ENCODE peak calls at places on chromosome 21, in nine cellular contexts. W is choroid plexus epithelial cell, G is brain microvascular endothelial cell, X is glutamatergic neuron, O is adrenal gland, N is fibroblast of the aortic adventitia, U is heart right ventricle, P is nephron progenitor cell, T is psoas muscle. R is an unnamed sample.

GRCh38 chr21:38660333-38661295 is 145.1 kb upstream of the ETS2 start:
- DNase-seq in P (peak), N (no peak), T (peak), U (peak), W (no peak), G (no peak), X (no peak), O (peak), R (no peak)

GRCh38 chr21:37207441-37208009 is 59.6 kb downstream of the VPS26C start:
- DNase-seq in T (peak), N (peak), W (peak), X (no peak), U (no peak), P (no peak), O (peak), G (no peak), R (peak)

GRCh38 chr21:28431022-28431421 is 561.7 kb downstream of the LTN1 start:
- DNase-seq in T (no peak), G (peak), P (no peak), X (no peak), W (no peak), O (no peak), N (peak), U (no peak), R (no peak)

GRCh38 chr21:37208056-37208705 is 59.0 kb downstream of the VPS26C start:
- DNase-seq in P (no peak), N (no peak), G (no peak), U (peak), W (no peak), X (peak), T (peak), O (peak), R (peak)

GRCh38 chr21:37658994-37659458 is 257.2 kb downstream of the KCNJ6 start:
- DNase-seq in U (no peak), W (peak), T (peak), G (peak), N (peak), X (no peak), P (no peak), O (peak), R (no peak)

GRCh38 chr21:29305068-29305467 is 6.3 kb downstream of the BACH1 start:
- DNase-seq in T (no peak), X (no peak), U (no peak), O (peak), W (no peak), N (no peak), G (no peak), P (no peak), R (no peak)

GRCh38 chr21:31203371-31204054 is 140.5 kb downstream of the TIAM1 start:
- DNase-seq in X (no peak), U (no peak), O (no peak), P (no peak), N (peak), T (no peak), G (peak), W (peak), R (no peak)

GRCh38 chr21:31182231-31183129 is 144.2 kb upstream of the KRTAP19-8 start:
- DNase-seq in U (no peak), P (no peak), W (no peak), T (no peak), G (no peak), N (no peak), O (no peak), X (no peak), R (no peak)

GRCh38 chr21:39602076-39602689 is 10.6 kb upstream of the B3GALT5 start:
- DNase-seq in O (no peak), U (no peak), X (no peak), P (no peak), N (no peak), T (no peak), W (no peak), G (no peak), R (no peak)

GRCh38 chr21:15688809-15689208 is 41.0 kb upstream of the USP25 start:
- DNase-seq in O (no peak), X (no peak), T (no peak), G (no peak), W (peak), N (peak), U (no peak), P (no peak), R (no peak)

GRCh38 chr21:28402616-28402989 is 590.1 kb downstream of the LTN1 start:
- DNase-seq in G (no peak), X (no peak), W (no peak), P (no peak), O (no peak), T (no peak), U (no peak), N (peak), R (no peak)

GRCh38 chr21:35563885-35564451 is 496.4 kb downstream of the SETD4 start:
- DNase-seq in U (peak), W (peak), P (peak), O (peak), N (peak), X (peak), G (peak), T (peak), R (no peak)

GRCh38 chr21:16169102-16169511 is 439.3 kb downstream of the USP25 start:
- DNase-seq in O (no peak), P (no peak), W (peak), T (no peak), N (peak), G (no peak), U (no peak), X (no peak), R (no peak)

GRCh38 chr21:27406297-27407009 is 439.6 kb upstream of the ADAMTS5 start:
- DNase-seq in T (no peak), U (no peak), G (no peak), N (peak), X (no peak), W (peak), O (no peak), P (no peak), R (no peak)

GRCh38 chr21:20971296-20971921 is 26.8 kb upstream of the NCAM2 start:
- DNase-seq in T (no peak), X (peak), G (peak), P (peak), W (peak), U (peak), O (peak), N (peak), R (no peak)

GRCh38 chr21:20998456-20998789 is 214 bp downstream of the NCAM2 start:
- DNase-seq in X (no peak), U (no peak), P (no peak), O (no peak), W (no peak), N (no peak), G (no peak), T (no peak), R (no peak)

GRCh38 chr21:17472167-17472566 is 40.7 kb upstream of the CXADR start:
- DNase-seq in W (no peak), N (no peak), P (no peak), X (no peak), T (no peak), U (no peak), O (no peak), G (no peak), R (no peak)

GRCh38 chr21:15000076-15000475 is 64.7 kb downstream of the NRIP1 start:
- DNase-seq in O (no peak), T (no peak), G (peak), N (peak), P (no peak), W (peak), X (no peak), U (no peak), R (no peak)

GRCh38 chr21:16468191-16468590 is 738.4 kb downstream of the USP25 start:
- DNase-seq in N (peak), G (no peak), O (no peak), W (no peak), X (no peak), T (no peak), P (no peak), U (no peak), R (no peak)

GRCh38 chr21:17783816-17784598 is 35.1 kb downstream of the C21orf91 start:
- DNase-seq in U (no peak), P (no peak), X (no peak), G (no peak), O (no peak), N (no peak), T (no peak), W (no peak), R (no peak)

GRCh38 chr21:38156200-38156599 is 100.6 kb upstream of the KCNJ15 start:
- DNase-seq in W (no peak), O (no peak), U (no peak), N (peak), T (no peak), G (no peak), X (no peak), P (no peak), R (no peak)

GRCh38 chr21:30921129-30921528 is 39.7 kb upstream of the KRTAP11-1 start:
- DNase-seq in U (no peak), O (no peak), T (no peak), N (no peak), X (no peak), P (no peak), G (no peak), W (no peak), R (no peak)

GRCh38 chr21:39518055-39518844 is 66.5 kb downstream of the SH3BGR start:
- DNase-seq in O (peak), N (peak), U (no peak), T (peak), P (peak), X (peak), W (peak), G (peak), R (peak)

GRCh38 chr21:27505516-27505915 is 538.6 kb upstream of the ADAMTS5 start:
- DNase-seq in X (no peak), T (no peak), P (no peak), W (peak), U (no peak), G (no peak), N (peak), O (no peak), R (no peak)

GRCh38 chr21:30083120-30083945 is 83.3 kb downstream of the CLDN17 start:
- DNase-seq in O (no peak), G (no peak), X (no peak), U (no peak), T (no peak), N (no peak), W (no peak), P (no peak), R (no peak)

GRCh38 chr21:22631066-22631465 is 1632.9 kb downstream of the NCAM2 start:
- DNase-seq in O (no peak), G (no peak), T (no peak), U (no peak), P (no peak), W (no peak), N (no peak), X (no peak), R (no peak)

GRCh38 chr21:36881223-36881622 is 85.2 kb downstream of the HLCS start:
- DNase-seq in U (no peak), G (peak), X (no peak), W (peak), O (no peak), T (no peak), N (no peak), P (no peak), R (no peak)

GRCh38 chr21:40047993-40048730 is 180.9 kb downstream of the PCP4 start:
- DNase-seq in T (peak), X (no peak), G (no peak), N (no peak), P (no peak), U (no peak), O (peak), W (no peak), R (no peak)

GRCh38 chr21:38979271-38980196 is 173.8 kb downstream of the ETS2 start:
- DNase-seq in G (no peak), O (no peak), P (no peak), X (no peak), T (no peak), N (no peak), U (no peak), W (peak), R (no peak)

GRCh38 chr21:30345014-30345413 is 3.4 kb downstream of the KRTAP23-1 start:
- DNase-seq in T (no peak), X (no peak), N (no peak), U (no peak), W (no peak), O (no peak), G (no peak), P (no peak), R (no peak)

GRCh38 chr21:14452842-14453241 is 69.9 kb upstream of the HSPA13 start:
- DNase-seq in P (no peak), X (no peak), N (no peak), W (no peak), T (no peak), U (no peak), O (no peak), G (no peak), R (no peak)

GRCh38 chr21:36773111-36773510 is 74.2 kb downstream of the SIM2 start:
- DNase-seq in U (peak), X (no peak), N (peak), W (peak), P (no peak), O (peak), G (peak), T (peak), R (no peak)

GRCh38 chr21:26966978-26967913 is at the start of gene ADAMTS5:
- DNase-seq in O (no peak), X (peak), P (peak), T (peak), U (peak), G (peak), W (peak), N (peak), R (peak)

GRCh38 chr21:36459098-36459497 is 20.8 kb downstream of the CLDN14 start:
- DNase-seq in G (no peak), O (no peak), W (no peak), P (no peak), N (no peak), T (no peak), X (no peak), U (no peak), R (no peak)

GRCh38 chr21:38467911-38468310 is 30.4 kb downstream of the ERG start:
- DNase-seq in T (no peak), G (no peak), X (no peak), N (no peak), P (no peak), U (no peak), W (no peak), O (no peak), R (no peak)

GRCh38 chr21:27300770-27301169 is 333.9 kb upstream of the ADAMTS5 start:
- DNase-seq in G (no peak), W (peak), T (no peak), O (no peak), P (no peak), X (no peak), U (no peak), N (peak), R (no peak)

GRCh38 chr21:39373634-39374033 is 24.7 kb upstream of the HMGN1 start:
- DNase-seq in X (no peak), O (no peak), P (no peak), G (peak), N (peak), T (no peak), U (no peak), W (peak), R (no peak)

GRCh38 chr21:26795866-26796329 is 49.3 kb downstream of the ADAMTS1 start:
- DNase-seq in O (peak), T (no peak), G (peak), U (no peak), N (peak), P (no peak), X (no peak), W (peak), R (no peak)

GRCh38 chr21:45640888-45641479 is 2.5 kb upstream of the PCBP3 start:
- DNase-seq in P (no peak), N (peak), G (peak), T (no peak), U (peak), W (peak), X (peak), O (peak), R (peak)
- TF ChIP-seq CTCF in P (no peak), N (peak), G (peak), T (no peak), U (no peak), W (peak), X (no peak), O (no peak), R (no peak)

DNA sequence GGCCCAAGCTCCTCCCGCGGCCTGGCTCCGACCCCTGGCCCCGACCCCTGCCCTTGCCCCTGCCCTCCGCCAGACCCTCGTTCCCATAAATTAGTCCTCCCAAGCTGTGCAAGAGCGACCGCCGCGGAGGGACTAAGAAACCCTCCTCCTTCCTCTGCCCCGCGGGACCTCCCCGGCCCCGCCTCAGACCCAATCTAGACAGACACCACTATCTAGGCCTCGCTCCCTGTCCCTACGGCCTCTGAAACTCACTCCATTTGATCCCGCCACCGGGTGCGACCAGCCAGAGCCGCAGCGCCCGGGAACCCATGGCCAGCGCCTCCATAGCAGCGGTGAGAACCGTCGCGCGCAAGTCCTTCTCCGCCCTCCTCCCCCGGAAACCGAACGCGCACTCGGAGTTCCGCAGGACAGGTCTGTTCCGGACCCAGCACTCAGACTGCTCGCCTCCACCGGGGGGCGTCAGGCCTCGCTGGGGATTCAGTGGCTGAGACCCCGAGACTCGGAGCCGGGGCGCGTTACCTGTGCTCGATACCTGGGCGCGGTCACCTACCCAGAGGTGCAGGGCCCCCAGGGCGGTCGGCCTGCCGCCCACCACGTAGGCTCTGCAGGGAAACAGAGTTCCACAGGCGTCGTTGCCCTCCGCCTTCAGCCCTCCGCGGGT is at the start of gene MRPL39:
- DNase-seq in N (peak), G (peak), O (peak), P (peak), U (peak), X (peak), W (peak), T (peak), R (peak)
- TF ChIP-seq CTCF in N (peak), G (peak), O (peak), P (peak), U (peak), X (no peak), W (peak), T (peak), R (peak)

DNA sequence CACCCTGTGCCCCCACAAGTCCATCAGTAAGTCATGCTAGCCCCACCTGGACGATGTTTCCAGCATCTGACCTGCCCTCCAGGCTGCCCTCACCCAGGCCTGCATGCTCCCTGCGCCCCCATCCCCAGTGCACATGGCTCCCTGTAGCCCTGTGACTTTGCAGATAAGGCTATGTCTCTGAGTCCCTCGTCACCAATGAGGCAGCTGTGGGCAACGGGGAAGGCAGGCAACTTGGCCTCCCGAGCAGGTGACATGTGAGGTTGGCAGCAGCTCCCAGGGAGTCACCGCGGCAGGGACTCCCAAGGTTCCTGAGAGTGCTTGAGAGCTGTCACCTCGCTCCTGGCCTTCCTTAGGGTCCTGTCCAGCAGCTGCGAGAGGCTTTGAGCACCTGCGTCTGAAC is 32.4 kb upstream of the AGPAT3 start:
- DNase-seq in P (no peak), X (no peak), T (no peak), G (no peak), W (no peak), N (no peak), O (no peak), U (no peak), R (no peak)
- TF ChIP-seq CTCF in P (no peak), X (no peak), T (no peak), G (no peak), W (no peak), N (no peak), O (no peak), U (no peak), R (no peak)

GRCh38 chr21:32425628-32426027 is 13.1 kb downstream of the EVA1C start:
- DNase-seq in N (no peak), U (no peak), G (no peak), T (no peak), P (no peak), X (no peak), O (no peak), W (no peak), R (no peak)
- TF ChIP-seq CTCF in N (no peak), U (no peak), G (no peak), T (no peak), P (no peak), X (no peak), O (no peak), W (no peak), R (no peak)

GRCh38 chr21:34092241-34092921 is 19.0 kb downstream of the MRPS6 start:
- DNase-seq in T (no peak), P (no peak), W (no peak), U (no peak), O (no peak), N (no peak), G (no peak), X (no peak), R (no peak)

GRCh38 chr21:34091032-34091431 is 17.7 kb downstream of the MRPS6 start:
- DNase-seq in O (no peak), W (no peak), T (no peak), U (no peak), N (no peak), G (no peak), X (no peak), P (no peak), R (no peak)

GRCh38 chr21:34093083-34093482 is 19.7 kb downstream of the MRPS6 start:
- DNase-seq in O (no peak), W (no peak), P (no peak), N (no peak), G (no peak), U (no peak), X (no peak), T (no peak), R (no peak)

GRCh38 chr21:34088752-34089151 is 15.4 kb downstream of the MRPS6 start:
- DNase-seq in U (no peak), X (no peak), P (no peak), N (no peak), T (no peak), W (no peak), O (no peak), G (no peak), R (no peak)

DNA sequence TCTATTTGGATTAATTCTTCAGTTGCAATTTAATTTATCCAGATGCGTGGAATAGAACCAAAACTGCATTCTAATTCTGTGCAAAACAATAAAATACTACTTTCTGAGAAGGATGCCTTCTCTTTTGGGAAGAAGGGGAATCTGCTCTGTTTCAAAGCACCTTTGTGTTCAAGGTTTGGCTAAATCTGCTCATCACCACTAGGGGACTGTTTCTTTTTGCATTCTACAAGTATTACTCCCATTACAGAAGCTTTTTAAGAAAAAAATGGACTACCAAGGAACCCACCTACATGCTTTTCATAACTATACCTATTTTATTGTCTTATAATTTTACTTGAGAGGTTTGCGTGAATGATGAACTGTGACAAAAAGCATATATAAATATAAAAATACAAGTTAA is 18.2 kb downstream of the MRPS6 start:
- DNase-seq in X (no peak), T (no peak), O (no peak), N (no peak), U (no peak), P (no peak), G (no peak), W (no peak), R (no peak)
- TF ChIP-seq CTCF in X (peak), T (peak), O (no peak), N (peak), U (no peak), P (peak), G (peak), W (peak), R (peak)